ENCODE peak calls at places on chromosomes 1 and 21, in ten cellular contexts. One of them, this sample, is unnamed.

GRCh38 chr1:183993132-183993531 is 44.4 kb downstream of the COLGALT2 start:
- DNase-seq in mesendoderm: no peak
- DNase-seq in upper lobe of right lung: no peak
- DNase-seq in HCT116: no peak
- DNase-seq in BE2C: no peak
- DNase-seq in left lung: no peak
- DNase-seq in skeletal muscle cell: no peak
- DNase-seq in PC-3: peak; percentile 57
- DNase-seq in IMR-90: no peak
- DNase-seq in left ventricle myocardium inferior: no peak
- DNase-seq in this sample: no peak

GRCh38 chr1:107057197-107058133 is 991 bp downstream of the PRMT6 start:
- DNase-seq in PC-3: peak; percentile 64
- DNase-seq in left ventricle myocardium inferior: peak; percentile 74
- DNase-seq in IMR-90: peak; percentile 55
- DNase-seq in mesendoderm: peak; percentile 70
- DNase-seq in upper lobe of right lung: peak; percentile 85
- DNase-seq in left lung: peak; percentile 88
- DNase-seq in BE2C: peak; percentile 90
- DNase-seq in HCT116: no peak
- DNase-seq in skeletal muscle cell: no peak
- DNase-seq in this sample: peak; percentile 54

GRCh38 chr1:177945943-177946650 is 23.8 kb downstream of the SEC16B start:
- DNase-seq in IMR-90: peak; percentile 65
- DNase-seq in upper lobe of right lung: no peak
- DNase-seq in left ventricle myocardium inferior: peak; percentile 44
- DNase-seq in skeletal muscle cell: no peak
- DNase-seq in mesendoderm: peak; percentile 79
- DNase-seq in PC-3: peak; percentile 66
- DNase-seq in BE2C: peak; percentile 56
- DNase-seq in HCT116: peak; percentile 44
- DNase-seq in left lung: no peak
- DNase-seq in this sample: peak; percentile 77

GRCh38 chr1:205924436-205924742 is 18.9 kb downstream of the SLC26A9 start:
- DNase-seq in HCT116: no peak
- DNase-seq in left lung: no peak
- DNase-seq in upper lobe of right lung: no peak
- DNase-seq in left ventricle myocardium inferior: no peak
- DNase-seq in BE2C: no peak
- DNase-seq in skeletal muscle cell: no peak
- DNase-seq in PC-3: no peak
- DNase-seq in IMR-90: no peak
- DNase-seq in mesendoderm: no peak
- DNase-seq in this sample: no peak

GRCh38 chr1:24557711-24558121 is 1.8 kb downstream of the NCMAP start:
- DNase-seq in PC-3: no peak
- DNase-seq in skeletal muscle cell: no peak
- DNase-seq in left lung: no peak
- DNase-seq in mesendoderm: no peak
- DNase-seq in BE2C: no peak
- DNase-seq in left ventricle myocardium inferior: no peak
- DNase-seq in HCT116: no peak
- DNase-seq in IMR-90: no peak
- DNase-seq in upper lobe of right lung: peak; percentile 51
- DNase-seq in this sample: no peak

GRCh38 chr1:31372961-31373896 is at the start of gene FABP3:
- DNase-seq in HCT116: no peak
- DNase-seq in left ventricle myocardium inferior: peak; percentile 87
- DNase-seq in mesendoderm: peak; percentile 97
- DNase-seq in skeletal muscle cell: peak; percentile 26
- DNase-seq in upper lobe of right lung: peak; percentile 89
- DNase-seq in left lung: peak; percentile 88
- DNase-seq in IMR-90: peak; percentile 51
- DNase-seq in BE2C: peak; percentile 30
- DNase-seq in PC-3: peak; percentile 46
- DNase-seq in this sample: peak; percentile 80

GRCh38 chr1:34858901-34859441 is 578 bp downstream of the SMIM12 start:
- DNase-seq in mesendoderm: no peak
- DNase-seq in left ventricle myocardium inferior: no peak
- DNase-seq in left lung: no peak
- DNase-seq in BE2C: no peak
- DNase-seq in IMR-90: peak; percentile 28
- DNase-seq in upper lobe of right lung: no peak
- DNase-seq in PC-3: peak; percentile 7
- DNase-seq in skeletal muscle cell: no peak
- DNase-seq in HCT116: no peak
- DNase-seq in this sample: peak; percentile 53

GRCh38 chr1:226979115-226979516 is 39.0 kb downstream of the COQ8A start:
- DNase-seq in left lung: no peak
- DNase-seq in left ventricle myocardium inferior: no peak
- DNase-seq in skeletal muscle cell: no peak
- DNase-seq in BE2C: no peak
- DNase-seq in IMR-90: no peak
- DNase-seq in mesendoderm: peak; percentile 21
- DNase-seq in upper lobe of right lung: no peak
- DNase-seq in HCT116: no peak
- DNase-seq in PC-3: no peak
- DNase-seq in this sample: no peak

GRCh38 chr1:65827346-65827745 is 34.7 kb downstream of the PDE4B start:
- DNase-seq in left ventricle myocardium inferior: no peak
- DNase-seq in BE2C: no peak
- DNase-seq in upper lobe of right lung: no peak
- DNase-seq in HCT116: no peak
- DNase-seq in PC-3: no peak
- DNase-seq in skeletal muscle cell: no peak
- DNase-seq in IMR-90: peak; percentile 58
- DNase-seq in left lung: no peak
- DNase-seq in mesendoderm: no peak
- DNase-seq in this sample: no peak

DNA sequence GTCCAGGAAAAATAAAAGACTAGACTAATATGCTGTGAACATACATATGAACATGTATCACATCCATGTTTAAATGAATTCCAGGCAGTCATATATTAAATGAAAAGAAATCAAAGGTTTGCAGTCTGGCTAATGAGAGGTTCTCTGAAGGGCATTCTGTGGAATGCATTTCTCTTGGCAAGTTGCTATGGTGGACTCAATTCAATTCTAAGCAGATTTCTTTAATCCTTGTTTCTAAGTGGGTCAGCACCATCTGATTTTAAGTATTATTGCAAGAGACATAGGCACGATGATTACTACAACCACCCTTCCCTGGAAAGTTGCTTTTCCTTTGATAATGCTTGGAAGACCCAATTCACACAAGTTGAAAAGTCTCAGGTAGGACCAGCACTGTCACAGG is 23.9 kb upstream of the ABCA4 start:
- DNase-seq in left lung: no peak
- DNase-seq in PC-3: no peak
- DNase-seq in HCT116: no peak
- DNase-seq in IMR-90: no peak
- DNase-seq in mesendoderm: no peak
- DNase-seq in skeletal muscle cell: no peak
- DNase-seq in left ventricle myocardium inferior: no peak
- DNase-seq in BE2C: no peak
- DNase-seq in upper lobe of right lung: no peak
- DNase-seq in this sample: no peak
- H3K4me3 ChIP-seq in left lung: no peak overlapping the region
- H3K4me3 ChIP-seq in PC-3: no peak overlapping the region
- H3K4me3 ChIP-seq in HCT116: no peak overlapping the region
- H3K4me3 ChIP-seq in IMR-90: no peak overlapping the region
- H3K4me3 ChIP-seq in mesendoderm: no peak overlapping the region
- H3K4me3 ChIP-seq in skeletal muscle cell: no peak overlapping the region
- H3K4me3 ChIP-seq in left ventricle myocardium inferior: no peak overlapping the region
- H3K4me3 ChIP-seq in BE2C: no peak overlapping the region
- H3K4me3 ChIP-seq in upper lobe of right lung: no peak overlapping the region
- H3K4me3 ChIP-seq in this sample: no peak overlapping the region

GRCh38 chr21:34510148-34511142 is 1.6 kb downstream of the KCNE1 start:
- DNase-seq in HCT116: peak; percentile 18
- DNase-seq in skeletal muscle cell: peak; percentile 29
- DNase-seq in left ventricle myocardium inferior: peak; percentile 79
- DNase-seq in mesendoderm: peak; percentile 88
- DNase-seq in left lung: peak; percentile 94
- DNase-seq in upper lobe of right lung: peak; percentile 90
- DNase-seq in BE2C: peak; percentile 39
- DNase-seq in IMR-90: peak; percentile 68
- DNase-seq in PC-3: peak; percentile 75
- DNase-seq in this sample: peak; percentile 89

GRCh38 chr21:34511787-34512451 is at the start of gene KCNE1:
- DNase-seq in BE2C: no peak
- DNase-seq in PC-3: no peak
- DNase-seq in mesendoderm: no peak
- DNase-seq in IMR-90: no peak
- DNase-seq in left lung: peak; percentile 86
- DNase-seq in left ventricle myocardium inferior: no peak
- DNase-seq in skeletal muscle cell: peak; percentile 25
- DNase-seq in HCT116: no peak
- DNase-seq in upper lobe of right lung: no peak
- DNase-seq in this sample: peak; percentile 57

GRCh38 chr21:34511154-34511553 is 856 bp downstream of the KCNE1 start:
- DNase-seq in left lung: no peak
- DNase-seq in mesendoderm: peak; percentile 21
- DNase-seq in IMR-90: no peak
- DNase-seq in left ventricle myocardium inferior: no peak
- DNase-seq in upper lobe of right lung: no peak
- DNase-seq in PC-3: no peak
- DNase-seq in BE2C: no peak
- DNase-seq in HCT116: no peak
- DNase-seq in skeletal muscle cell: no peak
- DNase-seq in this sample: no peak

GRCh38 chr21:34514576-34515135 is 2.6 kb upstream of the KCNE1 start:
- DNase-seq in mesendoderm: peak; percentile 31
- DNase-seq in left lung: no peak
- DNase-seq in IMR-90: peak; percentile 20
- DNase-seq in upper lobe of right lung: no peak
- DNase-seq in left ventricle myocardium inferior: no peak
- DNase-seq in skeletal muscle cell: no peak
- DNase-seq in PC-3: no peak
- DNase-seq in BE2C: no peak
- DNase-seq in HCT116: no peak
- DNase-seq in this sample: no peak

DNA sequence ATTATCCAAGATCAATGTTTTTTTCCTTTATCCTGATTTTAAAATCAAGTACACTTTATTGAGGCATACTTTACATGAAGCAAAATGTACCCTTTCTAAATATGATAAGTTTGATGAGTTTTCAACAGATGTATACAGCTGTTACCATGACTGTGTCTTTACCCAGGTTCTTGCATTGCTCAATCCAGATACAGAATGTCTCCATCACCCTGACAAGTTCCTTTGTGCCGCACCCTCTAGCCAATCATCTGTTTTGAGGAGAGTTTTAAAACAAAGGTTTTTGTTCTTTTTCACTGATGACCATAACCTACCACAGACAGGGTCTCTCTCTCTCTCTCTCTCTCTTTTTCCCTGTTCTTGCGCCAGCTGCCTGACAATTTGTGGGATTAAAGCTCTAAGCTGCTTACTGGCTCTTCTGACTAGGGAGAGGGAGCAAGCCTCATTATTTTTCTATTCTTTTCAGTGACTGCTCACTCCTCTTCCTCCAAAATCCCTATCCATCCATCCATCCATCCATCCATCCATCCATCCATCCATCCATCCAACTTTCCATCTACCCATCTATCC is 1.2 kb upstream of the KCNE1 start:
- DNase-seq in IMR-90: no peak
- DNase-seq in PC-3: no peak
- DNase-seq in skeletal muscle cell: peak; percentile 29
- DNase-seq in HCT116: no peak
- DNase-seq in BE2C: no peak
- DNase-seq in upper lobe of right lung: no peak
- DNase-seq in left ventricle myocardium inferior: no peak
- DNase-seq in mesendoderm: no peak
- DNase-seq in left lung: no peak
- DNase-seq in this sample: no peak
- H3K4me3 ChIP-seq in IMR-90: no peak overlapping the region
- H3K4me3 ChIP-seq in PC-3: no peak overlapping the region
- H3K4me3 ChIP-seq in skeletal muscle cell: no peak overlapping the region
- H3K4me3 ChIP-seq in HCT116: no peak overlapping the region
- H3K4me3 ChIP-seq in BE2C: no peak overlapping the region
- H3K4me3 ChIP-seq in upper lobe of right lung: no peak overlapping the region
- H3K4me3 ChIP-seq in left ventricle myocardium inferior: no peak overlapping the region
- H3K4me3 ChIP-seq in mesendoderm: no peak overlapping the region
- H3K4me3 ChIP-seq in left lung: no peak overlapping the region
- H3K4me3 ChIP-seq in this sample: no peak overlapping the region

GRCh38 chr1:15245593-15246325 is 1.3 kb upstream of the FHAD1 start:
- DNase-seq in skeletal muscle cell: peak; percentile 7
- DNase-seq in upper lobe of right lung: peak; percentile 50
- DNase-seq in HCT116: no peak
- DNase-seq in left ventricle myocardium inferior: no peak
- DNase-seq in IMR-90: peak; percentile 44
- DNase-seq in left lung: no peak
- DNase-seq in mesendoderm: no peak
- DNase-seq in PC-3: no peak
- DNase-seq in BE2C: no peak
- DNase-seq in this sample: peak; percentile 41

GRCh38 chr1:15248238-15248637 is 1.2 kb downstream of the FHAD1 start:
- DNase-seq in mesendoderm: no peak
- DNase-seq in skeletal muscle cell: no peak
- DNase-seq in left lung: no peak
- DNase-seq in upper lobe of right lung: peak; percentile 31
- DNase-seq in left ventricle myocardium inferior: no peak
- DNase-seq in HCT116: no peak
- DNase-seq in BE2C: no peak
- DNase-seq in IMR-90: no peak
- DNase-seq in PC-3: no peak
- DNase-seq in this sample: no peak

GRCh38 chr1:15249032-15249601 is 2.1 kb downstream of the FHAD1 start:
- DNase-seq in BE2C: no peak
- DNase-seq in PC-3: no peak
- DNase-seq in upper lobe of right lung: no peak
- DNase-seq in left lung: no peak
- DNase-seq in skeletal muscle cell: no peak
- DNase-seq in HCT116: no peak
- DNase-seq in IMR-90: peak; percentile 4
- DNase-seq in left ventricle myocardium inferior: no peak
- DNase-seq in mesendoderm: no peak
- DNase-seq in this sample: no peak

GRCh38 chr1:15244813-15245212 is 2.2 kb upstream of the FHAD1 start:
- DNase-seq in skeletal muscle cell: no peak
- DNase-seq in left lung: no peak
- DNase-seq in mesendoderm: peak; percentile 43
- DNase-seq in IMR-90: no peak
- DNase-seq in HCT116: no peak
- DNase-seq in PC-3: no peak
- DNase-seq in BE2C: no peak
- DNase-seq in left ventricle myocardium inferior: no peak
- DNase-seq in upper lobe of right lung: peak; percentile 45
- DNase-seq in this sample: no peak

GRCh38 chr1:15246960-15247614 is at the start of gene FHAD1:
- DNase-seq in PC-3: peak; percentile 41
- DNase-seq in mesendoderm: peak; percentile 89
- DNase-seq in BE2C: peak; percentile 75
- DNase-seq in HCT116: peak; percentile 57
- DNase-seq in IMR-90: peak; percentile 17
- DNase-seq in skeletal muscle cell: peak; percentile 4
- DNase-seq in left lung: peak; percentile 87
- DNase-seq in left ventricle myocardium inferior: peak; percentile 32
- DNase-seq in upper lobe of right lung: peak; percentile 85
- DNase-seq in this sample: peak; percentile 69
- H3K4me3 ChIP-seq in PC-3: peak within 1 kb of the TSS; percentile 53
- H3K4me3 ChIP-seq in mesendoderm: peak within 1 kb of the TSS; percentile 55
- H3K4me3 ChIP-seq in BE2C: peak within 1 kb of the TSS; percentile 49
- H3K4me3 ChIP-seq in HCT116: peak within 1 kb of the TSS; percentile 38
- H3K4me3 ChIP-seq in IMR-90: peak within 1 kb of the TSS; percentile 35
- H3K4me3 ChIP-seq in skeletal muscle cell: peak within 1 kb of the TSS; percentile 41
- H3K4me3 ChIP-seq in left lung: peak within 1 kb of the TSS; percentile 39
- H3K4me3 ChIP-seq in left ventricle myocardium inferior: peak within 1 kb of the TSS; percentile 61
- H3K4me3 ChIP-seq in upper lobe of right lung: peak within 1 kb of the TSS; percentile 49
- H3K4me3 ChIP-seq in this sample: peak within 1 kb of the TSS; percentile 54

GRCh38 chr1:221728037-221728505 is 13.8 kb downstream of the DUSP10 start:
- DNase-seq in upper lobe of right lung: no peak
- DNase-seq in left ventricle myocardium inferior: no peak
- DNase-seq in skeletal muscle cell: no peak
- DNase-seq in mesendoderm: no peak
- DNase-seq in left lung: no peak
- DNase-seq in PC-3: no peak
- DNase-seq in IMR-90: no peak
- DNase-seq in BE2C: no peak
- DNase-seq in HCT116: no peak
- DNase-seq in this sample: no peak
- H3K4me3 ChIP-seq in upper lobe of right lung: no peak overlapping the region
- H3K4me3 ChIP-seq in left ventricle myocardium inferior: no peak overlapping the region
- H3K4me3 ChIP-seq in skeletal muscle cell: no peak overlapping the region
- H3K4me3 ChIP-seq in mesendoderm: no peak overlapping the region
- H3K4me3 ChIP-seq in left lung: no peak overlapping the region
- H3K4me3 ChIP-seq in PC-3: no peak overlapping the region
- H3K4me3 ChIP-seq in IMR-90: no peak overlapping the region
- H3K4me3 ChIP-seq in BE2C: no peak overlapping the region
- H3K4me3 ChIP-seq in HCT116: no peak overlapping the region
- H3K4me3 ChIP-seq in this sample: no peak overlapping the region